ENCODE peak calls at places on chromosomes 3 and 15, in four cellular contexts. S, B, C and H are unnamed samples.

GRCh38 chr15:97446138-97446537 is 514.4 kb upstream of the ARRDC4 start:
- DNase-seq in S (no peak), C (no peak), B (no peak), H (no peak)

GRCh38 chr3:52216585-52217408 is 8.6 kb downstream of the TLR9 start:
- DNase-seq in C (no peak), S (peak; percentile 77), B (peak; percentile 86), H (no peak)

GRCh38 chr3:166889241-166889640 is 490.9 kb downstream of the ZBBX start:
- DNase-seq in B (no peak), S (no peak), C (no peak), H (no peak)

GRCh38 chr15:65189102-65189740 is 4.1 kb upstream of the CLPX start:
- DNase-seq in S (peak; percentile 35), C (peak; percentile 57), B (no peak), H (peak; percentile 67)

GRCh38 chr15:65217526-65218482 is 6.5 kb upstream of the CILP start:
- DNase-seq in C (no peak), B (no peak), S (no peak), H (no peak)

GRCh38 chr3:97901327-97902295 is 70.6 kb downstream of the RIOX2 start:
- DNase-seq in C (no peak), B (no peak), S (no peak), H (no peak)

GRCh38 chr15:46442196-46442595 is 807.4 kb downstream of the SQOR start:
- DNase-seq in S (peak; percentile 26), C (no peak), B (no peak), H (no peak)

GRCh38 chr15:58690703-58691102 is 58.8 kb downstream of the ADAM10 start:
- DNase-seq in C (no peak), S (no peak), B (no peak), H (no peak)

GRCh38 chr3:194994551-194994981 is 276.4 kb downstream of the XXYLT1 start:
- DNase-seq in S (no peak), C (no peak), B (no peak), H (peak; percentile 67)

GRCh38 chr3:53178246-53178645 is 17.2 kb downstream of the PRKCD start:
- DNase-seq in C (no peak), S (no peak), B (no peak), H (no peak)

GRCh38 chr3:167375478-167375877 is 4.6 kb downstream of the ZBBX start:
- DNase-seq in B (no peak), S (no peak), C (no peak), H (no peak)

GRCh38 chr3:149128856-149129255 is 582 bp upstream of the HPS3 start:
- DNase-seq in C (no peak), B (no peak), S (peak; percentile 4), H (no peak)

GRCh38 chr15:38144921-38145320 is 107.7 kb upstream of the SPRED1 start:
- DNase-seq in C (no peak), S (peak; percentile 13), B (no peak), H (no peak)

GRCh38 chr3:45665101-45665572 is 24.1 kb upstream of the SACM1L start:
- DNase-seq in S (no peak), B (no peak), C (no peak), H (no peak)

DNA sequence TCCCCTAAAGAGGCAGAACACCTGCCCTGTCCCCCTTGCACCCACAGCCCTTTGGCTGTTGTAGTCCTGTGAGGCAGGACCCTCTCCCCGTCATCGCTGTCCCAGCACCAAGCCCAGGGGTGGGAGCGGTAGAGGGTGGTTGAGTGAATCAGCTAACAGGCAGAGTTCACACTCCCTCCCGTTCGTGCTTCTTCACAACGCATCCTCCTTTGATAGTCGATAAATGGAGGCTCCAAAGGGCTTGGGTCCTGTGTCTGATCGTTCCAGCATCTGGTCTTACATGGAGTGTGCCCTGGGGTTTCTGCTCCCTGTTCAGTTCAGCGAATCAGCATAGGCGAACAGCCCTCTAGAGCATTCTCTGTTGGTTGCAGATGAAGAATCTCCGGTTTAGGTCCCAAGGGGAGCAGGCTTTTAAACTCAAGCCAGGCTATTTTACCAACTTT is 820 bp upstream of the HMCES start:
- DNase-seq in C (no peak), B (peak; percentile 59), S (no peak), H (no peak)
- H3K4me3 ChIP-seq in C (no peak overlapping the region), B (peak overlapping the region; percentile 98), S (no peak overlapping the region), H (peak overlapping the region; percentile 71)

DNA sequence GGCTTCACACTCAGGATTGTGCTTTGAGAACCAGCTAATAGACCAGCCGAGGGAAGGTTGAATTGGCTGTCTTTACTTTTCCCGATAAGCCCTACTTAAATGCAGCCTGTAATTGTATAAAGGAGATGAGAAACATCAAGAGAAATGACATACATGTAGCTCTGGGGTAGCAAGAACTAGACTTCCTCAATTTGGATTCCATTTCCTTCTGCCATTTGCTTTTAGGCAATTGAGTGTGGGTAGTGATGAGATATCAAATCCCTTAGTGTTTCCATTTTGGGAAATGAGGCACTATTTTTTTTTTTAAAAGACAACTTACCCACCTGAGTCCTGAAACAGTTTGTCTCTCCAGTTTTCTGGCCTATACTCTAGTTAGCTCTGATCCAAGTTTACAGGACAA is 2.2 kb downstream of the INAFM2 start:
- DNase-seq in B (no peak), C (no peak), S (no peak), H (no peak)
- H3K4me3 ChIP-seq in B (no peak overlapping the region), C (no peak overlapping the region), S (no peak overlapping the region), H (no peak overlapping the region)

GRCh38 chr3:143676021-143676420 is 172.2 kb downstream of the SLC9A9 start:
- DNase-seq in S (no peak), B (no peak), C (no peak), H (no peak)
- H3K4me3 ChIP-seq in S (no peak overlapping the region), B (no peak overlapping the region), C (no peak overlapping the region), H (no peak overlapping the region)

GRCh38 chr3:35665390-35666055 is 26.2 kb downstream of the ARPP21 start:
- DNase-seq in S (peak; percentile 46), C (no peak), B (no peak), H (no peak)
- H3K4me3 ChIP-seq in S (no peak overlapping the region), C (no peak overlapping the region), B (no peak overlapping the region), H (no peak overlapping the region)

DNA sequence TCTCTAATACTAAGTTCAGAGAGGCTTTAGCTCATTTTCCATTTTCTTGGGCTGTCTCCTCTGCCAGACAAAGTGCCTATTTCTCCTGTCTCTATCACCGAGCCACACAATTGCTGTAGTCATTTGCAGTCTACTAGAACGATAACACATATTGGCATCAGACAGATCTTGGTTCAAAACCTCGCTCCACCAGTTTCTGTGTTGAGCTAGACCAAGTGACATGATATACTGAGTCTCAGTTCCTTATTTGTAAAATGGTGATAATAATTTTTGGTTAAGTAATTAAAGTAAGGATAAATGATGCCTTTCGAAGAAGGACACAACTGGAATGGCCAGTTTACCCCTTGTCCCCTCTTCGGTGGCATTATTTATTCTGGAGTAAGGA is 444 bp upstream of the RAB7A start:
- DNase-seq in C (no peak), S (no peak), B (no peak), H (no peak)
- H3K4me3 ChIP-seq in C (no peak overlapping the region), S (peak overlapping the region; percentile 83), B (peak overlapping the region; percentile 99), H (peak overlapping the region; percentile 100)

GRCh38 chr15:28984421-28985375 is 98.9 kb downstream of the APBA2 start:
- DNase-seq in B (no peak), S (peak; percentile 64), C (peak; percentile 50), H (no peak)
- H3K4me3 ChIP-seq in B (no peak overlapping the region), S (no peak overlapping the region), C (no peak overlapping the region), H (no peak overlapping the region)

DNA sequence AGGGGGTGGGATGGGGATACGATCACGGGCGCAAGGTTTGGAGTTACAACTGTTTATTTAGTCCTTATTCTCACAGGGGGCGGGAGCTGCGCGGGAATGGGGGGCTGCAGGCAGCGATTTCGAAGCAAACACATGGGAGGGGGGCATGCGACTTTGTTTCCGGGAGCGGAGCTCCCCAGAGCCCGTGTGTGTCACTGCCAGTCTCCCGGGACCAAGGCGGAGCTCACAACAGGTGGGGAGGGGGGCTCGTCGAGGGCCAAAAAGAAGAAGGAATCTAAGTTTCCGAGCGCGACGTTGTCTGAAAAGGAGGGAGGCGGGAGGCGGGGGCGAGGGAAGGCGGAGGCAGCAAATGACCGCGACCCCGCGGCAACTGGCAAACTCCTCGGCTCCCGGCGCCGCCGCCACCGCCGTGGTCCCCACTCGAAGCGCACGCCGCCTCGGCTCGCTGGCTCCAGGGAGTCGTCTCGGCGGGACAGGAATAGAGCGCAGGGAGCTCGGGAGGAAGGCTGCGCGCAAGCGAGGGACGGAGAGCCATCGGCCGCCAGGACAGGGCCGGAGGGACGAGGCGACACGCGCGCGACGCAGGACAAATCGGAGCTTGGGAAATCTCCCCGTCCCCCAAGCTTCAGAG is 1.4 kb downstream of the FOXP1 start:
- DNase-seq in C (peak; percentile 67), S (peak; percentile 55), B (peak; percentile 81), H (no peak)
- H3K4me3 ChIP-seq in C (peak overlapping the region; percentile 92), S (peak overlapping the region; percentile 86), B (peak overlapping the region; percentile 83), H (peak overlapping the region; percentile 78)

GRCh38 chr3:128432898-128433629 is 33.6 kb downstream of the DNAJB8 start:
- DNase-seq in C (peak; percentile 56), B (no peak), S (no peak), H (no peak)
- H3K4me3 ChIP-seq in C (peak overlapping the region; percentile 74), B (peak overlapping the region; percentile 44), S (no peak overlapping the region), H (peak overlapping the region; percentile 49)